ENCODE peak calls at places on chromosomes 5 and 9, in five cellular contexts. J is NCI-H69, V is ovary, M is Calu3, B is NAMALWA. W is an unnamed sample.

GRCh38 chr5:128199104-128199503 is 115.5 kb downstream of the SLC12A2 start:
- DNase-seq in V (no peak), B (no peak), M (peak), J (no peak), W (no peak)

GRCh38 chr5:11903121-11903613 is 1.1 kb downstream of the CTNND2 start:
- DNase-seq in J (peak), B (no peak), M (no peak), V (no peak), W (no peak)

GRCh38 chr5:6804766-6805165 is 91.5 kb downstream of the TENT4A start:
- DNase-seq in B (no peak), M (no peak), V (no peak), J (no peak), W (no peak)

GRCh38 chr5:147831465-147831864 is at the start of gene SPINK1:
- DNase-seq in M (peak), V (no peak), B (no peak), J (no peak), W (no peak)

GRCh38 chr9:138102246-138103051 is 224.9 kb downstream of the CACNA1B start:
- DNase-seq in J (no peak), M (no peak), B (no peak), V (no peak), W (no peak)

GRCh38 chr5:110631236-110631635 is 95.2 kb downstream of the TMEM232 start:
- DNase-seq in M (no peak), B (no peak), J (no peak), V (no peak), W (no peak)

GRCh38 chr5:56270058-56270457 is 36.9 kb upstream of the ANKRD55 start:
- DNase-seq in M (no peak), B (peak), J (peak), V (no peak), W (no peak)

GRCh38 chr5:139459451-139459934 is 3.0 kb downstream of the ECSCR start:
- DNase-seq in B (no peak), M (peak), J (peak), V (no peak), W (no peak)

GRCh38 chr9:16794871-16795639 is 75.4 kb downstream of the BNC2 start:
- DNase-seq in J (no peak), B (no peak), M (no peak), V (no peak), W (no peak)

GRCh38 chr5:179668404-179668803 is 12.4 kb downstream of the CBY3 start:
- DNase-seq in M (no peak), V (no peak), J (peak), B (peak), W (peak)

GRCh38 chr5:147307170-147307569 is 72.3 kb downstream of the STK32A start:
- DNase-seq in B (no peak), M (no peak), V (no peak), J (no peak), W (no peak)

GRCh38 chr5:180792287-180792964 is 10.2 kb downstream of the MGAT1 start:
- DNase-seq in M (no peak), B (no peak), V (no peak), J (no peak), W (no peak)

GRCh38 chr9:17021379-17021970 is 113.4 kb upstream of the CNTLN start:
- DNase-seq in V (no peak), J (peak), B (peak), M (no peak), W (no peak)

GRCh38 chr9:118569151-118569550 is 800.1 kb downstream of the BRINP1 start:
- DNase-seq in M (no peak), B (no peak), V (no peak), J (no peak), W (no peak)

GRCh38 chr5:13278148-13278547 is 666.3 kb downstream of the DNAH5 start:
- DNase-seq in M (no peak), V (no peak), J (peak), B (peak), W (no peak)

GRCh38 chr9:73152953-73153352 is 1.3 kb downstream of the ANXA1 start:
- DNase-seq in J (no peak), M (no peak), V (no peak), B (no peak), W (no peak)

GRCh38 chr9:123943671-123944070 is 13.7 kb upstream of the DENND1A start:
- DNase-seq in J (no peak), V (no peak), B (no peak), M (no peak), W (no peak)

GRCh38 chr9:18441245-18441644 is 32.7 kb upstream of the ADAMTSL1 start:
- DNase-seq in B (no peak), J (peak), M (no peak), V (no peak), W (no peak)

GRCh38 chr9:89864731-89865130 is 259.9 kb downstream of the GADD45G start:
- DNase-seq in V (peak), J (peak), B (no peak), M (no peak), W (no peak)

GRCh38 chr9:16058131-16058549 is 505.3 kb downstream of the CCDC171 start:
- DNase-seq in V (no peak), M (peak), J (no peak), B (no peak), W (peak)

GRCh38 chr9:98369896-98370295 is 114.4 kb upstream of the TBC1D2 start:
- DNase-seq in B (no peak), M (no peak), V (no peak), J (no peak), W (no peak)

GRCh38 chr9:131873361-131873760 is 133.5 kb upstream of the RAPGEF1 start:
- DNase-seq in J (no peak), B (no peak), V (no peak), M (no peak), W (no peak)

GRCh38 chr9:125126019-125126746 is 17.1 kb downstream of the SCAI start:
- DNase-seq in V (peak), J (no peak), B (peak), M (no peak), W (peak)

GRCh38 chr5:84259221-84260045 is 125.2 kb downstream of the EDIL3 start:
- DNase-seq in J (peak), M (no peak), B (no peak), V (no peak), W (no peak)

GRCh38 chr5:52665544-52665943 is 122.2 kb upstream of the ITGA1 start:
- DNase-seq in V (no peak), B (no peak), J (no peak), M (no peak), W (peak)

GRCh38 chr9:71249729-71250317 is 128.4 kb upstream of the TRPM3 start:
- DNase-seq in M (peak), V (no peak), B (peak), J (peak), W (peak)

GRCh38 chr5:66814146-66814991 is 218.2 kb downstream of the MAST4 start:
- DNase-seq in J (peak), B (peak), M (peak), V (no peak), W (peak)

GRCh38 chr9:107737987-107738743 is 248.6 kb upstream of the KLF4 start:
- DNase-seq in M (no peak), J (peak), B (no peak), V (peak), W (no peak)

GRCh38 chr9:92590386-92590785 is 54.6 kb upstream of the ECM2 start:
- DNase-seq in J (no peak), M (no peak), V (peak), B (no peak), W (no peak)

GRCh38 chr5:42951169-42951846 is 88.8 kb downstream of the ANXA2R start:
- DNase-seq in J (no peak), B (no peak), M (no peak), V (peak), W (no peak)

GRCh38 chr9:3716415-3716814 is 190.6 kb upstream of the RFX3 start:
- DNase-seq in V (no peak), B (no peak), M (no peak), J (no peak), W (no peak)

GRCh38 chr5:137360607-137361006 is 138.5 kb downstream of the SPOCK1 start:
- DNase-seq in M (no peak), B (no peak), J (no peak), V (no peak), W (no peak)

GRCh38 chr5:180636016-180636402 is 13.4 kb downstream of the FLT4 start:
- DNase-seq in J (no peak), M (no peak), V (no peak), B (no peak), W (no peak)

GRCh38 chr5:37533851-37534250 is 154.7 kb downstream of the WDR70 start:
- DNase-seq in M (no peak), V (no peak), J (no peak), B (no peak), W (no peak)

GRCh38 chr5:1010181-1010510 is 1.5 kb downstream of the NKD2 start:
- DNase-seq in V (no peak), J (peak), M (no peak), B (peak), W (no peak)

W was measured in DND-41.